ENCODE peak calls at places on chromosomes 1 and 21, in seven cellular contexts. One of them, this sample, is unnamed. For H3K27me3 and H3K36me3, the result is how much of the 10 kb centered on the place peaks cover.

GRCh38 chr1:100074604-100075395 is 57.9 kb downstream of the SASS6 start:
- DNase-seq in GM23248: no peak
- DNase-seq in BE2C: no peak
- DNase-seq in effector memory CD4-positive, alpha-beta T cell: no peak
- DNase-seq in heart right ventricle: no peak
- DNase-seq in lower lobe of right lung: no peak
- DNase-seq in upper lobe of right lung: no peak
- DNase-seq in this sample: no peak

GRCh38 chr1:204258213-204259115 is 44.7 kb upstream of the GOLT1A start:
- DNase-seq in GM23248: peak
- DNase-seq in lower lobe of right lung: peak
- DNase-seq in upper lobe of right lung: peak
- DNase-seq in effector memory CD4-positive, alpha-beta T cell: no peak
- DNase-seq in heart right ventricle: peak
- DNase-seq in BE2C: peak
- DNase-seq in this sample: peak

GRCh38 chr1:169426174-169426716 is 1.0 kb downstream of the CCDC181 start:
- DNase-seq in upper lobe of right lung: no peak
- DNase-seq in BE2C: no peak
- DNase-seq in heart right ventricle: no peak
- DNase-seq in effector memory CD4-positive, alpha-beta T cell: no peak
- DNase-seq in lower lobe of right lung: no peak
- DNase-seq in GM23248: no peak
- DNase-seq in this sample: peak

GRCh38 chr1:20715406-20715805 is 2.4 kb downstream of the KIF17 start:
- DNase-seq in lower lobe of right lung: no peak
- DNase-seq in GM23248: no peak
- DNase-seq in upper lobe of right lung: no peak
- DNase-seq in BE2C: no peak
- DNase-seq in heart right ventricle: no peak
- DNase-seq in effector memory CD4-positive, alpha-beta T cell: no peak
- DNase-seq in this sample: no peak

GRCh38 chr21:41564871-41565281 is 56.9 kb upstream of the TMPRSS2 start:
- DNase-seq in heart right ventricle: no peak
- DNase-seq in effector memory CD4-positive, alpha-beta T cell: no peak
- DNase-seq in GM23248: peak
- DNase-seq in upper lobe of right lung: no peak
- DNase-seq in lower lobe of right lung: no peak
- DNase-seq in BE2C: no peak
- DNase-seq in this sample: peak

GRCh38 chr1:119373465-119373864 is 4.9 kb downstream of the HAO2 start:
- DNase-seq in BE2C: no peak
- DNase-seq in lower lobe of right lung: no peak
- DNase-seq in GM23248: peak
- DNase-seq in effector memory CD4-positive, alpha-beta T cell: no peak
- DNase-seq in upper lobe of right lung: no peak
- DNase-seq in heart right ventricle: no peak
- DNase-seq in this sample: peak

GRCh38 chr1:163834778-163835177 is 513.0 kb downstream of the NUF2 start:
- DNase-seq in BE2C: no peak
- DNase-seq in GM23248: no peak
- DNase-seq in lower lobe of right lung: no peak
- DNase-seq in upper lobe of right lung: no peak
- DNase-seq in heart right ventricle: no peak
- DNase-seq in effector memory CD4-positive, alpha-beta T cell: no peak
- DNase-seq in this sample: peak

GRCh38 chr1:156098782-156099181 is 15.7 kb upstream of the LMNA start:
- DNase-seq in upper lobe of right lung: no peak
- DNase-seq in heart right ventricle: no peak
- DNase-seq in GM23248: no peak
- DNase-seq in effector memory CD4-positive, alpha-beta T cell: no peak
- DNase-seq in lower lobe of right lung: no peak
- DNase-seq in BE2C: no peak
- DNase-seq in this sample: no peak

GRCh38 chr1:172269644-172270043 is 150.8 kb upstream of the C1orf105 start:
- DNase-seq in BE2C: no peak
- DNase-seq in upper lobe of right lung: no peak
- DNase-seq in heart right ventricle: no peak
- DNase-seq in lower lobe of right lung: no peak
- DNase-seq in effector memory CD4-positive, alpha-beta T cell: no peak
- DNase-seq in GM23248: peak
- DNase-seq in this sample: peak

GRCh38 chr1:51175278-51175677 is 60.8 kb upstream of the RNF11 start:
- DNase-seq in BE2C: no peak
- DNase-seq in heart right ventricle: no peak
- DNase-seq in GM23248: no peak
- DNase-seq in effector memory CD4-positive, alpha-beta T cell: no peak
- DNase-seq in lower lobe of right lung: no peak
- DNase-seq in upper lobe of right lung: no peak
- DNase-seq in this sample: peak

GRCh38 chr1:236289492-236290131 is 7.9 kb upstream of the ERO1B start:
- DNase-seq in BE2C: no peak
- DNase-seq in GM23248: no peak
- DNase-seq in heart right ventricle: no peak
- DNase-seq in lower lobe of right lung: no peak
- DNase-seq in effector memory CD4-positive, alpha-beta T cell: no peak
- DNase-seq in upper lobe of right lung: no peak
- DNase-seq in this sample: no peak

GRCh38 chr1:97849350-97850339 is 71.2 kb downstream of the DPYD start:
- DNase-seq in BE2C: no peak
- DNase-seq in lower lobe of right lung: no peak
- DNase-seq in effector memory CD4-positive, alpha-beta T cell: no peak
- DNase-seq in upper lobe of right lung: no peak
- DNase-seq in GM23248: peak
- DNase-seq in heart right ventricle: no peak
- DNase-seq in this sample: peak

GRCh38 chr1:83854456-83854855 is 144.5 kb downstream of the TTLL7 start:
- DNase-seq in effector memory CD4-positive, alpha-beta T cell: no peak
- DNase-seq in BE2C: no peak
- DNase-seq in upper lobe of right lung: no peak
- DNase-seq in heart right ventricle: no peak
- DNase-seq in lower lobe of right lung: no peak
- DNase-seq in GM23248: no peak
- DNase-seq in this sample: peak

GRCh38 chr1:16978589-16979474 is 1.6 kb downstream of the MFAP2 start:
- DNase-seq in effector memory CD4-positive, alpha-beta T cell: no peak
- DNase-seq in upper lobe of right lung: no peak
- DNase-seq in heart right ventricle: peak
- DNase-seq in lower lobe of right lung: no peak
- DNase-seq in GM23248: peak
- DNase-seq in BE2C: peak
- DNase-seq in this sample: no peak

GRCh38 chr21:44983421-44984206 is 43.8 kb downstream of the SLX9 start:
- DNase-seq in GM23248: no peak
- DNase-seq in effector memory CD4-positive, alpha-beta T cell: no peak
- DNase-seq in BE2C: peak
- DNase-seq in heart right ventricle: no peak
- DNase-seq in upper lobe of right lung: no peak
- DNase-seq in lower lobe of right lung: peak
- DNase-seq in this sample: no peak

GRCh38 chr1:221101792-221102191 is 222.5 kb downstream of the HLX start:
- DNase-seq in BE2C: no peak
- DNase-seq in upper lobe of right lung: no peak
- DNase-seq in effector memory CD4-positive, alpha-beta T cell: no peak
- DNase-seq in lower lobe of right lung: no peak
- DNase-seq in GM23248: peak
- DNase-seq in heart right ventricle: no peak
- DNase-seq in this sample: no peak

GRCh38 chr1:3069491-3070303 is 694 bp downstream of the PRDM16 start:
- DNase-seq in upper lobe of right lung: peak
- DNase-seq in heart right ventricle: peak
- DNase-seq in GM23248: peak
- DNase-seq in lower lobe of right lung: peak
- DNase-seq in effector memory CD4-positive, alpha-beta T cell: no peak
- DNase-seq in BE2C: peak
- DNase-seq in this sample: peak

GRCh38 chr1:32321712-32322291 is 14.2 kb downstream of the MARCKSL1 start:
- DNase-seq in GM23248: no peak
- DNase-seq in heart right ventricle: no peak
- DNase-seq in upper lobe of right lung: no peak
- DNase-seq in lower lobe of right lung: no peak
- DNase-seq in effector memory CD4-positive, alpha-beta T cell: no peak
- DNase-seq in BE2C: no peak
- DNase-seq in this sample: peak

GRCh38 chr1:76038306-76039004 is 36.1 kb upstream of the ST6GALNAC3 start:
- DNase-seq in BE2C: no peak
- DNase-seq in upper lobe of right lung: no peak
- DNase-seq in GM23248: no peak
- DNase-seq in effector memory CD4-positive, alpha-beta T cell: no peak
- DNase-seq in heart right ventricle: no peak
- DNase-seq in lower lobe of right lung: no peak
- DNase-seq in this sample: no peak

GRCh38 chr1:77316006-77316405 is 34.2 kb downstream of the AK5 start:
- DNase-seq in lower lobe of right lung: no peak
- DNase-seq in effector memory CD4-positive, alpha-beta T cell: no peak
- DNase-seq in GM23248: peak
- DNase-seq in BE2C: peak
- DNase-seq in heart right ventricle: no peak
- DNase-seq in upper lobe of right lung: no peak
- DNase-seq in this sample: peak

GRCh38 chr1:46097149-46097472 is 35.3 kb downstream of the PIK3R3 start:
- DNase-seq in GM23248: no peak
- DNase-seq in effector memory CD4-positive, alpha-beta T cell: no peak
- DNase-seq in BE2C: no peak
- DNase-seq in heart right ventricle: no peak
- DNase-seq in lower lobe of right lung: no peak
- DNase-seq in upper lobe of right lung: no peak
- DNase-seq in this sample: no peak

GRCh38 chr1:97901017-97901658 is 19.7 kb downstream of the DPYD start:
- DNase-seq in GM23248: peak
- DNase-seq in upper lobe of right lung: no peak
- DNase-seq in lower lobe of right lung: no peak
- DNase-seq in heart right ventricle: no peak
- DNase-seq in effector memory CD4-positive, alpha-beta T cell: no peak
- DNase-seq in BE2C: no peak
- DNase-seq in this sample: peak

GRCh38 chr1:30449428-30450147 is 273.8 kb downstream of the MATN1 start:
- DNase-seq in heart right ventricle: no peak
- DNase-seq in lower lobe of right lung: no peak
- DNase-seq in upper lobe of right lung: no peak
- DNase-seq in effector memory CD4-positive, alpha-beta T cell: no peak
- DNase-seq in GM23248: no peak
- DNase-seq in BE2C: no peak
- DNase-seq in this sample: no peak

DNA sequence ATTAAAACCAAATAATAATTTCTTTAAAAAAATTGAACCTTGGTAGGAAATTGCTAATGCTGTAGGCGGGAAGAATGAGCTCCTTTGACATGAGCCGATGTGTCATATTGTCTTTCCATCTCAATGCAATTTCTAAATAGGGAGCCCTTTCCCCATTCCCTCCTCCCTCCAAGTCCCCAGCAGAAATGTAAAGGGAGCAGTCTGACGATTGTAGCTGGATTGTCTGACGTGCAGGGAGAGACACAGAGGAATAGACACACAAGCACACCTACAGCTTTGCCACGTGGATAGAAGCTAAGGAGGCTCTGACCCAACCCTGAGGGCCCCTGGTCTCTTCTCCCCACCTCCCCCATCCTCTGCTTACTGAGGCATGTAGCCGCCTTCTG is 3.6 kb upstream of the SYT6 start:
- DNase-seq in effector memory CD4-positive, alpha-beta T cell: no peak
- DNase-seq in lower lobe of right lung: no peak
- DNase-seq in GM23248: no peak
- DNase-seq in heart right ventricle: no peak
- DNase-seq in upper lobe of right lung: no peak
- DNase-seq in BE2C: no peak
- DNase-seq in this sample: no peak
- H3K27me3 ChIP-seq in effector memory CD4-positive, alpha-beta T cell: under half
- H3K27me3 ChIP-seq in lower lobe of right lung: under half
- H3K27me3 ChIP-seq in GM23248: half or more
- H3K27me3 ChIP-seq in heart right ventricle: half or more
- H3K27me3 ChIP-seq in upper lobe of right lung: half or more
- H3K27me3 ChIP-seq in BE2C: half or more
- H3K27me3 ChIP-seq in this sample: under half

DNA sequence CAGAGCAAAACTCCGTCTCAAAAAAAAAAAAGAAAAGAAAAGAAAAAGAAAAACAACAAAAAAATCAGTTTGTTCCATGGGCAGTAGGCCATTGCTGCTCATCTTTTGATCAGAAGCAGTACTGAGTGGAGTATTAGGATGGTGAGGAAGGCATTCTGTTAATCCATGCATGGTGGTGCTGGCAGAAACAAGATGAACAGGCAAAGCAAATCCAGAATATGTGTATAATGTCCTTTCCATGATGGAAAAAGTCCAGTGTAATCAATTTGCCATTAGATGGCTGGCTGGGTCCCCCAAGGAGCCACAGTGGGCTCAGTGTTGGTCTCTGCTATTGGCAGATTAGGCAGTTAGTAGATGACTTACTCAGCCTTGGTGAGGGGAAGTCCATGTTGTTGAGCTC is 23.2 kb downstream of the H3-3A start:
- DNase-seq in GM23248: no peak
- DNase-seq in BE2C: no peak
- DNase-seq in upper lobe of right lung: peak
- DNase-seq in heart right ventricle: no peak
- DNase-seq in effector memory CD4-positive, alpha-beta T cell: no peak
- DNase-seq in lower lobe of right lung: no peak
- DNase-seq in this sample: no peak
- H3K36me3 ChIP-seq in GM23248: under half
- H3K36me3 ChIP-seq in BE2C: under half
- H3K36me3 ChIP-seq in upper lobe of right lung: under half
- H3K36me3 ChIP-seq in heart right ventricle: under half
- H3K36me3 ChIP-seq in effector memory CD4-positive, alpha-beta T cell: under half
- H3K36me3 ChIP-seq in lower lobe of right lung: under half
- H3K36me3 ChIP-seq in this sample: under half

GRCh38 chr1:152000989-152001630 is 7.5 kb upstream of the S100A10 start:
- DNase-seq in lower lobe of right lung: no peak
- DNase-seq in heart right ventricle: no peak
- DNase-seq in GM23248: peak
- DNase-seq in upper lobe of right lung: no peak
- DNase-seq in effector memory CD4-positive, alpha-beta T cell: no peak
- DNase-seq in BE2C: no peak
- DNase-seq in this sample: peak
- H3K27me3 ChIP-seq in lower lobe of right lung: under half
- H3K27me3 ChIP-seq in heart right ventricle: under half
- H3K27me3 ChIP-seq in GM23248: under half
- H3K27me3 ChIP-seq in upper lobe of right lung: under half
- H3K27me3 ChIP-seq in effector memory CD4-positive, alpha-beta T cell: under half
- H3K27me3 ChIP-seq in BE2C: under half
- H3K27me3 ChIP-seq in this sample: under half

DNA sequence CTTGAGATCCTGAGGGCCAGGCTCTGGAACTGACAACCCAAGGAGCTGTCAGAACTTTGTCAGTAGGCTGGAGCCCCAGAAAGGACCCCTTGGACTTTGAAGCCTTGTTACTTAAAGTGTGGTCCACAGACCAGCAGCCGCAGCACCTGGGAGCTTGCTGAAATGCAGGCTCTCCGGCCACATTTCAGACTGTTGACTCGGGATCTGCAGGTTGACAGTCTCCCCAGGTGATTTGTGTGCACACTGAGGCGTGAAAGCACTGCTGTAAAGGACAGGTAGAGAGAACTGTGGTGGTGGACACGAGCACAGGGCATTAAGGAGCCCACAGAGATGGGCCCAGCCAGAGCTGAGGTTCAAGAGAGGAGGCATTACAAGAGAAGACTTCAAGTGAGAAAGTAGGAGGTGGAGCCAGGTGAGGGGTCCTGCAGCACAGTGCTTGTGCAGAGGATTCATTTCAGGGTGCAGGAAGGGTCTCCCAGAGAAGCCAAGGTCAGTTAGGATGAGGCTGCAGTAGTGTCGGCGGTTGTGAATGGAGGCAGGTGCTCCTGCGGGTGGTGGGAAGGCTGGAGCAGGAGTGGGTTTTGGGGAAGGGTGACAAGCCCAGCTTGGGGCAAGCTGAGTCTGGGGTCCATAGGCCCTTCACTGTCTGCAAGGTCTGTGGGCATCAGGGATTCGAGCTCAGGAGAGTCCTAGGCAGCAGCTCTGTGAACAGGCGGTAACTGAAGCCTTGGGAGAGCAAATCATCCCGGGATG is 4.6 kb downstream of the HYI start:
- DNase-seq in lower lobe of right lung: no peak
- DNase-seq in GM23248: no peak
- DNase-seq in heart right ventricle: no peak
- DNase-seq in BE2C: no peak
- DNase-seq in effector memory CD4-positive, alpha-beta T cell: no peak
- DNase-seq in upper lobe of right lung: no peak
- DNase-seq in this sample: no peak
- H3K36me3 ChIP-seq in lower lobe of right lung: half or more
- H3K36me3 ChIP-seq in GM23248: under half
- H3K36me3 ChIP-seq in heart right ventricle: half or more
- H3K36me3 ChIP-seq in BE2C: under half
- H3K36me3 ChIP-seq in effector memory CD4-positive, alpha-beta T cell: half or more
- H3K36me3 ChIP-seq in upper lobe of right lung: half or more
- H3K36me3 ChIP-seq in this sample: under half

This sample was measured in bronchial epithelial cell.